ENCODE peak calls at places on chromosomes 6 and 20, in five cellular contexts. E is GM12878, C is H1, W is K562, V is HepG2. Y is an unnamed sample.

GRCh38 chr20:64129146-64129782 is 21.9 kb upstream of the NPBWR2 start:
- DNase-seq in E (no peak), W (no peak), C (peak), V (no peak), Y (no peak)

GRCh38 chr6:108711831-108712230 is 136.4 kb upstream of the ARMC2 start:
- DNase-seq in W (no peak), V (no peak), E (no peak), C (no peak), Y (no peak)

GRCh38 chr20:53833333-53834043 is 236.9 kb downstream of the BCAS1 start:
- DNase-seq in C (no peak), E (no peak), W (no peak), V (no peak), Y (no peak)

GRCh38 chr6:143845033-143845432 is 1.9 kb downstream of the LTV1 start:
- DNase-seq in V (no peak), E (no peak), W (no peak), C (no peak), Y (no peak)

GRCh38 chr6:80523531-80523970 is 417.1 kb downstream of the BCKDHB start:
- DNase-seq in E (no peak), W (peak), V (no peak), C (peak), Y (no peak)

GRCh38 chr6:145453376-145453775 is 281.9 kb downstream of the EPM2A start:
- DNase-seq in V (no peak), W (no peak), E (no peak), C (no peak), Y (no peak)

GRCh38 chr20:47795214-47795667 is 10.0 kb upstream of the SULF2 start:
- DNase-seq in W (no peak), C (no peak), E (no peak), V (no peak), Y (peak)

GRCh38 chr20:38889050-38889449 is 37.2 kb upstream of the FAM83D start:
- DNase-seq in C (no peak), W (no peak), E (no peak), V (no peak), Y (no peak)

GRCh38 chr20:59690976-59691375 is 86.6 kb downstream of the PHACTR3 start:
- DNase-seq in E (no peak), V (no peak), C (no peak), W (no peak), Y (no peak)

GRCh38 chr6:161368514-161368913 is 94.7 kb upstream of the AGPAT4 start:
- DNase-seq in V (no peak), W (no peak), C (no peak), E (no peak), Y (no peak)

GRCh38 chr6:145898376-145898775 is 65.8 kb downstream of the SHPRH start:
- DNase-seq in V (no peak), E (no peak), C (no peak), W (no peak), Y (no peak)

GRCh38 chr20:6920991-6921613 is 153.6 kb downstream of the BMP2 start:
- DNase-seq in E (no peak), C (no peak), V (no peak), W (no peak), Y (no peak)

GRCh38 chr6:45532626-45533258 is 155.0 kb upstream of the SUPT3H start:
- DNase-seq in C (no peak), W (no peak), E (no peak), V (no peak), Y (no peak)

GRCh38 chr6:126117251-126117650 is 130.9 kb downstream of the TRMT11 start:
- DNase-seq in W (no peak), V (no peak), C (no peak), E (no peak), Y (no peak)

GRCh38 chr6:35736293-35736894 is 438 bp upstream of the ARMC12 start:
- DNase-seq in E (no peak), V (peak), W (peak), C (peak), Y (peak)

GRCh38 chr6:53124131-53124800 is 24.4 kb downstream of the GCM1 start:
- DNase-seq in E (no peak), V (no peak), C (no peak), W (no peak), Y (no peak)

GRCh38 chr20:17872434-17872833 is 96.2 kb downstream of the SNX5 start:
- DNase-seq in W (no peak), C (no peak), V (no peak), E (no peak), Y (no peak)

GRCh38 chr6:30781362-30781696 is 37.0 kb upstream of the IER3 start:
- DNase-seq in V (no peak), C (no peak), W (no peak), E (no peak), Y (no peak)

GRCh38 chr6:55014321-55015088 is 159.8 kb upstream of the HCRTR2 start:
- DNase-seq in W (no peak), C (no peak), V (no peak), E (no peak), Y (no peak)

GRCh38 chr20:18414140-18414539 is 52.7 kb downstream of the DZANK1 start:
- DNase-seq in W (no peak), C (no peak), E (no peak), V (no peak), Y (no peak)

GRCh38 chr6:143232849-143233248 is 172.2 kb downstream of the AIG1 start:
- DNase-seq in W (peak), E (peak), V (peak), C (peak), Y (peak)

GRCh38 chr6:113875470-113875869 is 18.3 kb downstream of the MARCKS start:
- DNase-seq in E (no peak), V (no peak), C (no peak), W (no peak), Y (no peak)

GRCh38 chr20:15734054-15734453 is 839.2 kb downstream of the KIF16B start:
- DNase-seq in E (no peak), W (no peak), C (no peak), V (no peak), Y (no peak)

GRCh38 chr6:137690721-137691120 is 176.3 kb upstream of the TNFAIP3 start:
- DNase-seq in C (no peak), E (no peak), W (no peak), V (no peak), Y (no peak)

GRCh38 chr6:56555438-56555872 is 87.2 kb downstream of the DST start:
- DNase-seq in E (no peak), V (no peak), C (no peak), W (no peak), Y (no peak)

GRCh38 chr6:54083301-54083700 is 27.9 kb upstream of the MLIP start:
- DNase-seq in W (no peak), V (no peak), C (no peak), E (no peak), Y (no peak)

GRCh38 chr20:36543187-36544133 is 2.1 kb downstream of the MYL9 start:
- DNase-seq in E (no peak), W (no peak), C (no peak), V (no peak), Y (no peak)

GRCh38 chr6:16914184-16914583 is 152.9 kb upstream of the ATXN1 start:
- DNase-seq in E (no peak), W (no peak), V (no peak), C (no peak), Y (no peak)

GRCh38 chr20:25223179-25223661 is 24.7 kb upstream of the PYGB start:
- DNase-seq in E (no peak), V (peak), C (no peak), W (peak), Y (peak)

GRCh38 chr6:17015144-17015543 is 86.7 kb upstream of the STMND1 start:
- DNase-seq in E (peak), W (no peak), C (no peak), V (no peak), Y (no peak)

GRCh38 chr20:18553746-18554145 is 13.5 kb upstream of the SMIM26 start:
- DNase-seq in V (no peak), C (no peak), W (no peak), E (no peak), Y (no peak)

GRCh38 chr6:82408952-82409421 is 45.4 kb downstream of the TPBG start:
- DNase-seq in C (no peak), V (no peak), E (no peak), W (no peak), Y (peak)

GRCh38 chr20:63854766-63855362 is 6.4 kb upstream of the ABHD16B start:
- DNase-seq in V (no peak), E (no peak), W (no peak), C (peak), Y (no peak)

GRCh38 chr6:3444276-3445088 is 12.4 kb downstream of the SLC22A23 start:
- DNase-seq in C (no peak), W (no peak), E (no peak), V (peak), Y (no peak)

GRCh38 chr6:142867988-142868818 is 76.8 kb downstream of the HIVEP2 start:
- DNase-seq in E (no peak), C (no peak), V (peak), W (no peak), Y (no peak)

GRCh38 chr6:30158475-30159025 is 2.5 kb downstream of the TRIM10 start:
- DNase-seq in E (no peak), V (no peak), W (no peak), C (no peak), Y (no peak)

GRCh38 chr6:165272585-165272984 is 36.8 kb downstream of the C6orf118 start:
- DNase-seq in V (no peak), C (no peak), E (no peak), W (no peak), Y (peak)

GRCh38 chr20:51118216-51118615 is 95.3 kb upstream of the KCNG1 start:
- DNase-seq in W (no peak), V (no peak), C (no peak), E (no peak), Y (no peak)

GRCh38 chr20:51119914-51120313 is 97.0 kb upstream of the KCNG1 start:
- DNase-seq in E (no peak), V (no peak), C (no peak), W (no peak), Y (no peak)

GRCh38 chr20:51120438-51120837 is 97.5 kb upstream of the KCNG1 start:
- DNase-seq in C (no peak), E (no peak), W (no peak), V (no peak), Y (no peak)

GRCh38 chr20:51118985-51119527 is 96.1 kb upstream of the KCNG1 start:
- DNase-seq in E (no peak), W (no peak), C (no peak), V (no peak), Y (no peak)

DNA sequence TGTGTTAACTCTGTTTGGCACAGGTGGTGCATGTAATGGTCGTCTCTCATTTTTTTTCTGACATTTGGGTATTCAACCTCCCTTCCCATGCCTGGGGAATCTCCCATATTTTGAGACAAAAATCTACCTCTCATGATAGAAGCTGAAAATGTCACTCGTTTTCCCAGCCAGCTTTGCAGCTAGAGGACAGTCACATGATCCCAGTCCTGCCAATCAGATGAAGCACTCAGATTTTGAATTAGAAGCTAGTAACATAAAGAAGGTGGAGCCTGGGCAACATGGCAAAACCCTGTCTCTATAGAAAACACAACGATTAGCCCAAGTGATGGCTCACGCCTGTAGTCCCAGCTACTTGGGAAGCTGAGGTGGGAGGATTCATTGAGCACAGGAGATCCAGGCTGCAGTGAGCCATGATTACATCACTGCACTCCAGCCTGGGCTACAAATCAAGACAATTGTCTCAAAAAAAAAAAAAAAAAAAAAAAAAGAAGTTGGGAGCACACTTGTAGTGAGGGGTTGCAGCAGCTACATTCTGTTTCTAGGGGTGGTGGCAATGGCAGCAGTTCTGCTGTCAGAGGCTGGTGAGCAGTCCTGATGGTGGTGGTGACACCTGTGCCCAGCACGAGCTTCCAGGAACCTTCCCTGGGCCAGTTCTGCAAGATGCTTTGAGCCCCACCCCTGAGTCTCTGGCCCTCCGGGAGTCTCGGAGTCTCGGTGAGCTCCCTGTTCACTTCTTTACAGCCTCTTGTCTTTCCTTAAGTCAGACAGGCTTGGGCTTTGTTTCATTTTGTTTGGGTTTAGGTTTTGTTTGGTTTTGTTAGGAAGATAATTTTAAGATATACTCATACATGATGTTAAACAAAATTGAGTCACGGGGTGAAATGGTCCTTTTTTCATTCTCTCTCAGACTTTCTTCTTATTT is 94.1 kb upstream of the KCNG1 start:
- DNase-seq in E (no peak), V (no peak), W (no peak), C (no peak), Y (no peak)
- TF ChIP-seq HDAC2 in E (no peak), V (no peak), W (no peak), C (no peak), Y (no peak)

GRCh38 chr6:136582702-136583471 is 32.7 kb upstream of the MAP7 start:
- DNase-seq in W (no peak), V (peak), C (no peak), E (no peak), Y (peak)
- TF ChIP-seq HDAC2 in W (no peak), V (no peak), C (no peak), E (no peak), Y (no peak)

GRCh38 chr20:35454881-35455609 is at the start of gene CEP250:
- DNase-seq in C (peak), V (peak), E (peak), W (peak), Y (peak)
- TF ChIP-seq HDAC2 in C (no peak), V (no peak), E (no peak), W (peak), Y (no peak)

DNA sequence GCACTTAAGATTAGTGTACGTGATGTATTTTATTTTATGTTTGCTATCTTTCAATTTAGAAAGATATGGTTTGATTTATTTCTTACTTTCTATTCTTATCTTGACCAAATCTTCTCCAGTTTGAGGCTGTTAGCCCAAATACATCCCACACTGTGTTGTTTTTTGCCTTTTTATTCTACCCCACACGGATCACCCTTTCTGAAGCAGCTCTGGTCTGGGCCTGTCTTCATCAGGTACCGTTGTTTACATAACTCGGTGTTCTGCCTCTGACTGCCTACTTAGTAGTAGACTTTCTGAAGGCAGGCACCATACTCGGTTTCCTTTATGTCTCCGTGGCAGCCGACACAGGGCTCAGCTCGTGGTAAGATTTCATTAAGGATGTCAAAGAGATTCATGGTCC is 95.0 kb downstream of the PHACTR1 start:
- DNase-seq in C (no peak), W (no peak), V (no peak), E (no peak), Y (no peak)
- TF ChIP-seq HDAC2 in C (no peak), W (no peak), V (no peak), E (no peak), Y (no peak)

GRCh38 chr20:44398303-44398702 is 42.8 kb downstream of the HNF4A start:
- DNase-seq in C (no peak), E (no peak), W (no peak), V (no peak), Y (peak)

GRCh38 chr20:44400671-44401051 is 45.2 kb downstream of the HNF4A start:
- DNase-seq in W (peak), E (no peak), C (no peak), V (no peak), Y (no peak)

GRCh38 chr20:44401052-44401769 is 45.7 kb downstream of the HNF4A start:
- DNase-seq in W (no peak), E (no peak), V (peak), C (no peak), Y (no peak)

GRCh38 chr20:44401770-44402390 is 46.4 kb downstream of the HNF4A start:
- DNase-seq in C (no peak), W (no peak), E (no peak), V (no peak), Y (no peak)

DNA sequence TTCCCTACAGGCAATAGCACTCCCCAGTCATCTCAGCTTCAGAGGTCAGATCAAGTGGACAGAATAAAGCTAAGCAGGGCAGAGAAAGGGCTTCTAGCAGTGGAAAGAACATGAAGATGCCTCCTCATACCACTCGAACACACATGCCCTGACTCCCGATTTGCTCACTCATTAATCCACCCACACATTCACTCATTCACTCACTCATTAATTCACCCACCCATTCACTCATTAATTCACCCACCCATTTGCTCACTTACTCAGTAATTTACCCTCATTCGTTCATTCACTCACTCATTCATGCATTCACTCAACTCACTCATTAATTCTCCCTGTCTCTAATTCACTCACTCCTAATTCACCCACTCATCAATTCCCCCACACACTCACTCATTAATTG is 43.9 kb downstream of the HNF4A start:
- DNase-seq in V (no peak), W (no peak), E (no peak), C (no peak), Y (no peak)
- TF ChIP-seq HDAC2 in V (peak), W (no peak), E (no peak), C (no peak), Y (no peak)

GRCh38 chr20:29741894-29742698 is 1515.4 kb upstream of the DEFB115 start:
- DNase-seq in V (no peak), C (no peak), E (no peak), W (no peak), Y (no peak)
- TF ChIP-seq HDAC2 in V (no peak), C (no peak), E (no peak), W (no peak), Y (no peak)

Y was measured in A549.